ENCODE peak calls at places on chromosomes 4 and X, in four cellular contexts. P, X, G and Q are unnamed samples.

GRCh38 chr4:122152699-122153328 is 683 bp downstream of the BLTP1 start:
- DNase-seq in X (peak; percentile 1), P (peak; percentile 8), G (no peak), Q (no peak)

GRCh38 chr4:173332021-173332487 is 2.1 kb downstream of the HMGB2 start:
- DNase-seq in X (no peak), P (no peak), G (no peak), Q (no peak)

GRCh38 chr4:23572382-23572781 is 317.5 kb downstream of the PPARGC1A start:
- DNase-seq in P (no peak), G (no peak), X (no peak), Q (no peak)

GRCh38 chrX:13081385-13082285 is 37.2 kb upstream of the FAM9C start:
- DNase-seq in X (no peak), P (no peak), G (no peak), Q (no peak)

GRCh38 chr4:175671491-175671934 is 140.6 kb downstream of the GPM6A start:
- DNase-seq in X (no peak), G (no peak), P (peak; percentile 8), Q (no peak)

GRCh38 chrX:7263330-7263729 is 115.4 kb upstream of the PUDP start:
- DNase-seq in G (no peak), P (peak; percentile 6), X (no peak), Q (peak; percentile 25)

GRCh38 chr4:859496-859895 is 33.6 kb upstream of the CPLX1 start:
- DNase-seq in P (no peak), X (no peak), G (no peak), Q (no peak)

GRCh38 chr4:153799708-153800074 is 10.8 kb upstream of the SFRP2 start:
- DNase-seq in X (no peak), P (no peak), G (no peak), Q (no peak)

GRCh38 chr4:32830160-32830559 is 2110.0 kb downstream of the PCDH7 start:
- DNase-seq in G (no peak), X (no peak), P (no peak), Q (no peak)

GRCh38 chrX:142054094-142054493 is 150.4 kb downstream of the MAGEC1 start:
- DNase-seq in P (no peak), X (no peak), G (no peak), Q (no peak)

GRCh38 chrX:154458116-154458953 is at the start of gene PLXNA3:
- DNase-seq in X (peak; percentile 65), G (no peak), P (peak; percentile 46), Q (no peak)

GRCh38 chrX:107708762-107709161 is 66.8 kb downstream of the TSC22D3 start:
- DNase-seq in G (no peak), X (no peak), P (no peak), Q (no peak)

GRCh38 chr4:80963051-80963450 is 67.5 kb upstream of the BMP3 start:
- DNase-seq in P (peak; percentile 11), G (no peak), X (no peak), Q (peak; percentile 62)

GRCh38 chr4:71239365-71239764 is 99.5 kb upstream of the SLC4A4 start:
- DNase-seq in P (peak; percentile 75), X (no peak), G (no peak), Q (peak; percentile 22)
- H3K27ac ChIP-seq in P (no peak overlapping the region), X (no peak overlapping the region), G (no peak overlapping the region), Q (no peak overlapping the region)

GRCh38 chrX:122868626-122869025 is 315.5 kb upstream of the GRIA3 start:
- DNase-seq in X (no peak), P (no peak), G (no peak), Q (no peak)
- H3K27me3 ChIP-seq in X (no peaks in the 10 kb centered on the region), P (no peaks in the 10 kb centered on the region), G (no peaks in the 10 kb centered on the region), Q (no peaks in the 10 kb centered on the region)

GRCh38 chr4:139700568-139700967 is 34.9 kb downstream of the MGST2 start:
- DNase-seq in G (no peak), P (no peak), X (no peak), Q (no peak)

GRCh38 chr4:139709660-139710059 is 44.0 kb downstream of the MGST2 start:
- DNase-seq in G (no peak), P (no peak), X (no peak), Q (no peak)

GRCh38 chr4:139710073-139710472 is 44.5 kb downstream of the MGST2 start:
- DNase-seq in X (no peak), G (no peak), P (no peak), Q (no peak)

GRCh38 chr4:139704915-139705485 is 39.4 kb downstream of the MGST2 start:
- DNase-seq in X (no peak), P (peak; percentile 10), G (no peak), Q (peak; percentile 0)
- TF ChIP-seq CTCF in X (no peak), P (peak; percentile 51), G (no peak), Q (peak; percentile 51)

DNA sequence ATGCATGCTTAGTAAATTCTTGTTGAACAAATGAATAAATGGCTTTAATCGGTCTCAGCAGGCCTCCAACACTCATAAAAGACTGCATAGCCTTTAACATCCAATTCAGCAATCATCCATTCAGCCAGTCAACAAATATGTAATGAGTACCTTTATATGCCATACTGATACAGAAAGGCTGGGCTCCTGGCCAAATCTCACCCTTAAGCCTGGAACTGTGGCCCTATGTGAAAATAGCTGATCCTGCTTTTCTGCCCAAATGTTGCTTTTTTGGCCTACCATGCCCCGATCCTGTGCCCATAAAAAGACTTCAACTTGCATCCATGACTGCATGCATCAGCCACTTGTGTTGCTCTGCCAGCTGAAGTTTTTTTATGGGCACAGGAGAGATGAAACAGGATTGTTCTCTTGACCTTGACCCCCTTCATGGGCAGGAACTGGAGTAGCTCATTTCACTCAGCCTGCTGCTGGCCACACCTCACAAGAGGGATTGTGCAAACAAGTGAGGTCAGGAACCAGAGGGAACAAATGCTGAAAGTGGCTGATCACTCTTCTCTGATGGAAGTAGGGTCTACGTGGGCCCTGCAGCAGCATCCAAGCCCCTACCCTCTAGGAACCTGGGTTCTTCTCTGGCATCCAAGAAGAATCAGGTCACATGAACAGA is 75.6 kb downstream of the NPY1R start:
- DNase-seq in P (no peak), X (no peak), G (no peak), Q (no peak)
- H3K27ac ChIP-seq in P (no peak overlapping the region), X (no peak overlapping the region), G (no peak overlapping the region), Q (no peak overlapping the region)